ENCODE peak calls at places on chromosome 5, in five cellular contexts. M is pancreas, C is uterus, N is WTC11, H is heart right ventricle. P is an unnamed sample.

GRCh38 chr5:139407517-139407916 is 3.6 kb upstream of the SPATA24 start:
- DNase-seq in M (no peak), C (no peak), N (no peak), H (no peak), P (no peak)

GRCh38 chr5:140220032-140220697 is 45.2 kb downstream of the CYSTM1 start:
- DNase-seq in M (no peak), C (no peak), N (no peak), H (no peak), P (no peak)

GRCh38 chr5:97529354-97529753 is 346.3 kb upstream of the RIOK2 start:
- DNase-seq in M (no peak), C (no peak), N (no peak), H (no peak), P (no peak)

GRCh38 chr5:2205596-2205995 is 322.9 kb upstream of the IRX4 start:
- DNase-seq in M (no peak), C (no peak), N (no peak), H (no peak), P (no peak)

GRCh38 chr5:3489221-3489620 is 106.4 kb upstream of the IRX1 start:
- DNase-seq in M (no peak), C (no peak), N (no peak), H (no peak), P (no peak)

GRCh38 chr5:16519435-16519834 is 53.8 kb upstream of the ZNF622 start:
- DNase-seq in M (no peak), C (no peak), N (no peak), H (no peak), P (no peak)

GRCh38 chr5:181189363-181189961 is 15.5 kb downstream of the TRIM7 start:
- DNase-seq in M (no peak), C (no peak), N (no peak), H (no peak), P (peak; percentile 57)

GRCh38 chr5:172177232-172177631 is 10.8 kb downstream of the STK10 start:
- DNase-seq in M (no peak), C (no peak), N (no peak), H (no peak), P (no peak)

GRCh38 chr5:1743061-1743768 is 56.4 kb downstream of the MRPL36 start:
- DNase-seq in M (no peak), C (no peak), N (peak; percentile 2), H (no peak), P (no peak)

GRCh38 chr5:36875051-36875788 is 1.3 kb upstream of the NIPBL start:
- DNase-seq in M (peak; percentile 25), C (peak; percentile 46), N (peak; percentile 45), H (peak; percentile 52), P (peak; percentile 43)

GRCh38 chr5:23352437-23352836 is 155.0 kb upstream of the PRDM9 start:
- DNase-seq in M (no peak), C (no peak), N (peak; percentile 45), H (no peak), P (no peak)
- TF ChIP-seq CTCF in M (no peak), C (no peak), N (peak; percentile 20), H (no peak), P (no peak)

GRCh38 chr5:170571331-170571731 is 67.5 kb downstream of the KCNIP1 start:
- DNase-seq in M (no peak), C (no peak), N (no peak), H (no peak), P (no peak)
- TF ChIP-seq CTCF in M (no peak), C (no peak), N (no peak), H (no peak), P (no peak)

DNA sequence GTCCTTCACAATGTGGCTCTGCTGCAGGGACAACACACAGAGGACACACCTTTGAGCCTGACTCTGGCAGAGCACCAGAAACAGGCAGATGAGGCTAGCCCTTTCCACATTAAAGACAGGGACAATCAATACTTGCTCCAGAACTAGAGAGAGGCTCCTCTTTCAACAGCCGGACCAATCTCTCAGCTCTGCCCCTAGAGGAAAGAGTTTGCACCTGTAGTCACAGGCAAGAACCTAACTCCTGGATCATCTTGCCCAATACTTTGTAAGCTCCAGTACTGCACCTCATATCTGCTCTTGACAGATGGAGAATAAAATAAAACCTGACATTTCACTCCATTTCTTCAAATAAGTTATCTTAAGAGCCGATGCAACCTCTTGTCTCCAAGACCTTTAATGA is 52.1 kb downstream of the EPB41L4A start:
- DNase-seq in M (no peak), C (no peak), N (peak; percentile 33), H (no peak), P (no peak)
- TF ChIP-seq CTCF in M (no peak), C (no peak), N (no peak), H (no peak), P (no peak)

GRCh38 chr5:133967124-133967523 is 1.3 kb downstream of the C5orf15 start:
- DNase-seq in M (no peak), C (no peak), N (no peak), H (peak; percentile 17), P (no peak)

GRCh38 chr5:133970325-133970671 is 1.9 kb upstream of the C5orf15 start:
- DNase-seq in M (no peak), C (no peak), N (no peak), H (no peak), P (no peak)

GRCh38 chr5:133967715-133968056 is 739 bp downstream of the C5orf15 start:
- DNase-seq in M (no peak), C (no peak), N (no peak), H (no peak), P (no peak)

GRCh38 chr5:133969654-133970324 is 1.4 kb upstream of the C5orf15 start:
- DNase-seq in M (no peak), C (no peak), N (no peak), H (no peak), P (no peak)

GRCh38 chr5:133968057-133968993 is at the start of gene C5orf15:
- DNase-seq in M (peak; percentile 92), C (peak; percentile 95), N (peak; percentile 87), H (peak; percentile 95), P (peak; percentile 91)
- TF ChIP-seq CTCF in M (no peak), C (no peak), N (no peak), H (no peak), P (peak; percentile 40)

GRCh38 chr5:137837741-137838389 is 29.8 kb upstream of the MYOT start:
- DNase-seq in M (no peak), C (no peak), N (no peak), H (no peak), P (no peak)

GRCh38 chr5:137838976-137839375 is 28.7 kb upstream of the MYOT start:
- DNase-seq in M (no peak), C (no peak), N (no peak), H (no peak), P (no peak)

GRCh38 chr5:137843676-137844284 is 23.9 kb upstream of the MYOT start:
- DNase-seq in M (no peak), C (no peak), N (no peak), H (no peak), P (no peak)

GRCh38 chr5:137845472-137845871 is 22.2 kb upstream of the MYOT start:
- DNase-seq in M (no peak), C (no peak), N (no peak), H (no peak), P (no peak)

GRCh38 chr5:137842296-137842695 is 25.4 kb upstream of the MYOT start:
- DNase-seq in M (no peak), C (no peak), N (no peak), H (no peak), P (no peak)
- TF ChIP-seq CTCF in M (no peak), C (no peak), N (no peak), H (no peak), P (no peak)

P was measured in dorsolateral prefrontal cortex.